ENCODE peak calls at places on chromosomes 2 and 18, in nine cellular contexts. C, W, S, D, Z, T, K, F and J are unnamed samples.

GRCh38 chr2:179218848-179219594 is 45.6 kb downstream of the SESTD1 start:
- DNase-seq in D (peak; percentile 69), F (peak; percentile 89), W (peak; percentile 83), C (peak; percentile 91), T (peak; percentile 66), K (peak; percentile 70), S (peak; percentile 93), Z (peak; percentile 56), J (peak; percentile 70)

GRCh38 chr2:213046431-213046830 is 105.0 kb downstream of the IKZF2 start:
- DNase-seq in Z (no peak), C (no peak), D (no peak), F (no peak), K (no peak), S (no peak), T (no peak), W (no peak), J (no peak)

GRCh38 chr2:19763731-19764130 is 138.1 kb downstream of the TTC32 start:
- DNase-seq in W (no peak), Z (no peak), F (no peak), D (no peak), C (no peak), T (no peak), S (no peak), K (no peak), J (no peak)

GRCh38 chr2:236748801-236749200 is 179.2 kb downstream of the ACKR3 start:
- DNase-seq in T (no peak), F (no peak), W (no peak), Z (no peak), C (no peak), K (no peak), D (no peak), S (no peak), J (no peak)

GRCh38 chr2:68185541-68186164 is 28.0 kb downstream of the PNO1 start:
- DNase-seq in S (peak; percentile 57), F (peak; percentile 60), K (peak; percentile 75), D (peak; percentile 75), Z (peak; percentile 47), T (no peak), C (peak; percentile 28), W (no peak), J (no peak)

GRCh38 chr2:42009657-42010580 is 37.9 kb upstream of the PKDCC start:
- DNase-seq in K (peak; percentile 21), D (no peak), C (peak; percentile 61), F (peak; percentile 19), T (no peak), S (no peak), Z (no peak), W (no peak), J (no peak)

GRCh38 chr2:174618179-174618578 is 20.6 kb upstream of the WIPF1 start:
- DNase-seq in F (no peak), C (no peak), W (no peak), S (no peak), D (no peak), Z (no peak), T (no peak), K (no peak), J (no peak)

GRCh38 chr2:121018136-121019057 is 266.6 kb downstream of the TFCP2L1 start:
- DNase-seq in S (peak; percentile 35), Z (no peak), K (no peak), T (peak; percentile 5), D (peak; percentile 48), F (no peak), C (peak; percentile 26), W (peak; percentile 8), J (no peak)

GRCh38 chr18:23341983-23342382 is 111.1 kb upstream of the RIOK3 start:
- DNase-seq in C (no peak), Z (no peak), S (no peak), T (no peak), F (no peak), K (no peak), W (no peak), D (no peak), J (no peak)

GRCh38 chr18:69689081-69689759 is 258.5 kb downstream of the CD226 start:
- DNase-seq in T (no peak), S (peak; percentile 55), D (no peak), C (peak; percentile 48), F (peak; percentile 36), W (no peak), Z (no peak), K (no peak), J (peak; percentile 4)

GRCh38 chr2:118310016-118310877 is 222.0 kb downstream of the INSIG2 start:
- DNase-seq in W (no peak), T (no peak), F (peak; percentile 54), D (peak; percentile 33), Z (peak; percentile 69), K (peak; percentile 77), S (peak; percentile 19), C (peak; percentile 45), J (peak; percentile 22)

GRCh38 chr2:197383825-197384224 is 51.0 kb downstream of the SF3B1 start:
- DNase-seq in K (no peak), Z (no peak), F (no peak), T (no peak), D (no peak), C (no peak), W (no peak), S (no peak), J (no peak)

GRCh38 chr2:84880645-84881521 is at the start of gene TRABD2A:
- DNase-seq in C (peak; percentile 62), S (no peak), K (peak; percentile 86), T (no peak), F (peak; percentile 59), W (no peak), D (peak; percentile 36), Z (no peak), J (no peak)

GRCh38 chr2:30708491-30709290 is 98.6 kb downstream of the CAPN13 start:
- DNase-seq in D (no peak), T (no peak), F (peak; percentile 54), S (peak; percentile 29), C (peak; percentile 36), K (no peak), Z (peak; percentile 20), W (no peak), J (peak; percentile 64)

GRCh38 chr2:189287982-189288494 is 108.5 kb upstream of the COL5A2 start:
- DNase-seq in Z (no peak), D (no peak), C (peak; percentile 91), F (peak; percentile 90), T (peak; percentile 71), K (no peak), W (peak; percentile 85), S (peak; percentile 91), J (peak; percentile 76)

GRCh38 chr2:215479121-215479520 is 43.3 kb upstream of the FN1 start:
- DNase-seq in K (no peak), Z (no peak), W (no peak), T (no peak), F (no peak), C (no peak), S (no peak), D (no peak), J (no peak)

GRCh38 chr18:59556265-59556664 is 141.0 kb downstream of the CCBE1 start:
- DNase-seq in D (no peak), F (peak; percentile 72), S (peak; percentile 75), Z (no peak), K (no peak), T (no peak), C (peak; percentile 57), W (peak; percentile 27), J (no peak)

GRCh38 chr2:42916394-42916793 is 124.0 kb upstream of the HAAO start:
- DNase-seq in Z (no peak), K (no peak), W (no peak), D (no peak), F (no peak), C (no peak), S (no peak), T (no peak), J (no peak)

GRCh38 chr18:79447703-79448367 is 52.1 kb downstream of the NFATC1 start:
- DNase-seq in F (peak; percentile 30), K (peak; percentile 25), S (no peak), C (peak; percentile 67), Z (no peak), W (no peak), T (no peak), D (no peak), J (no peak)

GRCh38 chr2:218327451-218327850 is 29.2 kb upstream of the CATIP start:
- DNase-seq in D (no peak), W (no peak), Z (no peak), S (no peak), C (no peak), T (no peak), F (no peak), K (no peak), J (no peak)